ENCODE peak calls at places on chromosomes 11 and 22, in nine cellular contexts. L is neuronal stem cell; F is PC-3; M is aorta; X is naive thymus-derived CD4-positive, alpha-beta T cell; T is heart left ventricle; Y is NT2/D1; I is heart right ventricle; K is CD8-positive, alpha-beta memory T cell. O is an unnamed sample. For H3K9me3 and H3K4me1, the result is how much of the 10 kb centered on the place peaks cover.

GRCh38 chr11:87219266-87219665 is 181.5 kb downstream of the TMEM135 start:
- DNase-seq in L (no peak), F (no peak), M (no peak), X (no peak), T (no peak), Y (no peak), I (no peak), K (no peak), O (peak)

GRCh38 chr11:44574620-44575287 is 9.3 kb downstream of the CD82 start:
- DNase-seq in L (no peak), F (peak), M (no peak), X (peak), T (no peak), Y (no peak), I (no peak), K (peak), O (no peak)

GRCh38 chr11:16126361-16126760 is 230.0 kb downstream of the SOX6 start:
- DNase-seq in L (no peak), F (no peak), M (no peak), X (no peak), T (no peak), Y (no peak), I (no peak), K (no peak), O (no peak)

GRCh38 chr11:9280655-9281301 is 15.6 kb upstream of the DENND5A start:
- DNase-seq in L (no peak), F (peak), M (no peak), X (peak), T (no peak), Y (no peak), I (no peak), K (peak), O (no peak)

GRCh38 chr11:78370406-78371172 is 47.0 kb downstream of the GAB2 start:
- DNase-seq in L (no peak), F (no peak), M (no peak), X (no peak), T (no peak), Y (no peak), I (peak), K (no peak), O (peak)

GRCh38 chr11:77602385-77603105 is 12.8 kb downstream of the AQP11 start:
- DNase-seq in L (no peak), F (peak), M (no peak), X (no peak), T (no peak), Y (no peak), I (no peak), K (no peak), O (no peak)

GRCh38 chr22:20956258-20957117 is 10.6 kb upstream of the AIFM3 start:
- DNase-seq in L (no peak), F (peak), M (no peak), X (no peak), T (peak), Y (peak), I (no peak), K (no peak), O (no peak)

GRCh38 chr11:47447906-47448305 is 1.0 kb downstream of the RAPSN start:
- DNase-seq in L (no peak), F (no peak), M (no peak), X (no peak), T (no peak), Y (no peak), I (no peak), K (no peak), O (no peak)

GRCh38 chr11:60914620-60915249 is 777 bp downstream of the TMEM109 start:
- DNase-seq in L (no peak), F (peak), M (no peak), X (no peak), T (no peak), Y (no peak), I (no peak), K (no peak), O (no peak)

GRCh38 chr22:37519268-37520195 is at the start of gene CARD10:
- DNase-seq in L (peak), F (peak), M (no peak), X (no peak), T (no peak), Y (no peak), I (peak), K (no peak), O (no peak)

GRCh38 chr11:93784152-93784934 is at the start of gene MED17:
- DNase-seq in L (peak), F (peak), M (peak), X (peak), T (peak), Y (peak), I (peak), K (peak), O (peak)

GRCh38 chr11:93783767-93784151 is 323 bp upstream of the MED17 start:
- DNase-seq in L (no peak), F (no peak), M (peak), X (no peak), T (peak), Y (no peak), I (no peak), K (no peak), O (no peak)

GRCh38 chr11:93784935-93785360 is 866 bp downstream of the MED17 start:
- DNase-seq in L (no peak), F (no peak), M (no peak), X (peak), T (no peak), Y (no peak), I (no peak), K (no peak), O (no peak)

DNA sequence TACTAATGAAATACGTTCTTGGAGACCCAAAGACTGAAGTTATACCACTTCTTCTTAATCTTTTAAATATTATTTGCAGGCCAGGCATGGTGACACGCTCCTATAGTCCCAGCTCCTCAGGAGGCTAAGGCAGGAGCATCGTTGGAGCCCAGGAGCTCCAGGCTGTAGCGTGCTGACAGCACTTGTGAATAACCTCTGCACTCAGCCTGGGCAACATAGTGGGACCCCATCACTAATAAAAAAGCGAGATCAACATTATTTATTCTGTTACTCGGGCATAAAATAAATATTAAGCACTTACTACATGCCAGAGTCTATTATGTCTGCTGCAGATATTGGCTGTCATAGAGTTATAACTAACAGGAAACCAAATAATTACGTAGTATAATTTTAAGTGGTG is 720 bp upstream of the MED17 start:
- DNase-seq in L (no peak), F (no peak), M (no peak), X (no peak), T (no peak), Y (no peak), I (no peak), K (no peak), O (no peak)
- H3K9me3 ChIP-seq in L (under half), F (under half), M (under half), X (under half), T (under half), Y (under half), I (under half), K (under half), O (under half)

GRCh38 chr11:30329150-30329940 is 6.4 kb downstream of the ARL14EP start:
- DNase-seq in L (no peak), F (no peak), M (no peak), X (no peak), T (no peak), Y (no peak), I (no peak), K (no peak), O (no peak)
- H3K4me1 ChIP-seq in L (under half), F (under half), M (under half), X (under half), T (under half), Y (under half), I (under half), K (under half), O (under half)

DNA sequence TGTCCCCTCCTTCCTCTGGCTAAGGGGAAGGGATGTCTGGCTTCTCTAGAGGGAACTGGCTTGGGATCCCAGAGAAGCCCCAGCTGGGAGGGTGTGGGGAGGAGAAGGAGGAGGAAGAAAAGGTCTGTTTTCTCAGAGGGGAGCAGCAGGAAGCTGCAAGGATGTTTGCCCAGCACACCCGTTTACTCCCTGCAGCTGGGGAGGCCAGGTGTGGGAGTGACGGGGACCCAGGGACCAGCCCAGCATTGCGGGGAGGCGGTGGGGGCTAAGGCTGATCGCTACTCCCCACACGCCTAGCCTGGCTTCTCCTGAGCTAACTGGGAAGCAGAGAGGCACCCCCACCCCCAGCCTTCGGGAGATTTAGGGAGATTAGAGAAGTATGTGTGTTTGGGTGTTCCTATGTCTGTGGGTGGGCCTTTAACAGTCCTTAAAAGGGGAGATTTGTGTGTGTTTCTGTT is 3.9 kb downstream of the CREB3L1 start:
- DNase-seq in L (no peak), F (no peak), M (no peak), X (no peak), T (no peak), Y (no peak), I (peak), K (no peak), O (peak)
- H3K4me3 ChIP-seq in L (no peak), F (no peak), M (no peak), X (no peak), T (no peak), Y (no peak), I (no peak), K (no peak), O (no peak)

GRCh38 chr22:47333625-47334024 is 571.2 kb downstream of the TBC1D22A start:
- DNase-seq in L (no peak), F (peak), M (no peak), X (no peak), T (no peak), Y (no peak), I (no peak), K (no peak), O (no peak)

GRCh38 chr22:47335958-47336357 is 573.5 kb downstream of the TBC1D22A start:
- DNase-seq in L (no peak), F (no peak), M (no peak), X (no peak), T (no peak), Y (no peak), I (no peak), K (no peak), O (no peak)

GRCh38 chr22:47337161-47337621 is 574.7 kb downstream of the TBC1D22A start:
- DNase-seq in L (no peak), F (peak), M (no peak), X (no peak), T (no peak), Y (no peak), I (no peak), K (no peak), O (no peak)

GRCh38 chr22:47334596-47334995 is 572.1 kb downstream of the TBC1D22A start:
- DNase-seq in L (no peak), F (no peak), M (no peak), X (no peak), T (no peak), Y (no peak), I (no peak), K (no peak), O (no peak)

GRCh38 chr22:47335460-47335859 is 573.0 kb downstream of the TBC1D22A start:
- DNase-seq in L (no peak), F (no peak), M (no peak), X (no peak), T (no peak), Y (no peak), I (no peak), K (no peak), O (no peak)
- H3K9me3 ChIP-seq in L (under half), F (under half), M (under half), X (under half), T (under half), Y (under half), I (under half), K (under half), O (under half)

DNA sequence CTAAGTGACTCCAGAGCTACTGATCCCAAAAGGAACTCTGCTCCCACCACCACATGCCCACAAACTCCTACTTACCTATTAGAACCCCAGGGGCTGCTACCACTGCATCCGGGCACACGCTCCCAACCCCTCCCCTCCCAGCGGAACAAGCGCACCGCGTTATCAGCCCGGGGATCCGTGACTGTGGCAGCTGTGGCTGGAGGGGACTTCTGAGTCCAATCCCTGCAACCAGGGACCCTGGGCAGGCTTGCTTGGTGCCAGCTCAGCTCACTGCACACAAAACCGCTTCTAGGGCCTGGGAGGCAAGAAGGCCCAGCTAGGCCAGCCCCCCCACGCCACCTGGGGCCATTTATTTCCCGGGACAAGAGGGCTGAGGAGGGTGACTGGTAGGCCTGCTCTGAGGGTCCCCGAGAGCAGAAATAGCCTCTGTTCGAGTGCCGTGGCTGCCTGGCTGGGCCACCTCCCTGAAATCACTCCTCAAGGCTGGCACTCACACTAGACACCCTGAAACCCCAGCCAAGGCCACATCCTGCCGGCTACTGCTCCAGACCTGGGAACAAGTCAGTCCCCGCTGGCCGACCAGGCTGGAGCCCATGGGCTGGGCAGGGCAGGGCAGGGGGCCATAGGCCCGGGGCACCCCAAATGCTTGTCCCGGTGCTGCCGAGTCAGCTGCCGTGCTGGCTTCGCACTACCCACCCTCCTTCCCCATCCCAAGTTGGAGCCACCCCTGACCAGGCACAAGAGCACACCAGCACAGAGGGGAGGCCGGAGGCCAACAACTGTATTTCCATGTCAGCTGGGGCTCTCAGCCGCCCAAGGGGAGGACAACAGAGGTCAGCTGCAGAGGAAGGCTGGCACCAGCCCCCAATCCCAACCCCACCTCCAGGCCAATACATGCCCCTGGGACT is 1.9 kb upstream of the IFITM10 start:
- DNase-seq in L (no peak), F (no peak), M (peak), X (no peak), T (no peak), Y (no peak), I (no peak), K (no peak), O (peak)
- H3K4me1 ChIP-seq in L (under half), F (under half), M (under half), X (under half), T (half or more), Y (under half), I (half or more), K (under half), O (under half)

GRCh38 chr11:74696932-74697687 is 34.1 kb downstream of the CHRDL2 start:
- DNase-seq in L (no peak), F (no peak), M (peak), X (no peak), T (peak), Y (no peak), I (peak), K (no peak), O (peak)
- H3K4me3 ChIP-seq in L (no peak), F (no peak), M (no peak), X (no peak), T (peak), Y (no peak), I (peak), K (no peak), O (peak)